ENCODE peak calls at places on chromosomes 1 and 21, in five cellular contexts. B, R, L, Q and U are unnamed samples.

GRCh38 chr1:37932759-37933158 is 14.1 kb downstream of the INPP5B start:
- DNase-seq in B (no peak), R (peak; percentile 79), L (no peak), Q (peak; percentile 93), U (no peak)

GRCh38 chr1:41802532-41803501 is 115.9 kb downstream of the HIVEP3 start:
- DNase-seq in B (peak; percentile 85), R (no peak), L (peak; percentile 83), Q (peak; percentile 72), U (no peak)

GRCh38 chr1:210792703-210793102 is 341.2 kb downstream of the KCNH1 start:
- DNase-seq in B (no peak), R (peak; percentile 84), L (no peak), Q (peak; percentile 80), U (no peak)

GRCh38 chr1:215043405-215043804 is 39.1 kb upstream of the KCNK2 start:
- DNase-seq in B (no peak), R (no peak), L (no peak), Q (no peak), U (no peak)

GRCh38 chr1:905811-906531 is 17.8 kb upstream of the SAMD11 start:
- DNase-seq in B (peak; percentile 72), R (no peak), L (no peak), Q (no peak), U (no peak)

GRCh38 chr1:7648761-7649384 is 122.2 kb upstream of the VAMP3 start:
- DNase-seq in B (no peak), R (no peak), L (peak; percentile 91), Q (peak; percentile 13), U (no peak)

GRCh38 chr1:156845055-156845952 is 13.6 kb downstream of the INSRR start:
- DNase-seq in B (no peak), R (no peak), L (peak; percentile 31), Q (no peak), U (no peak)

GRCh38 chr1:8976896-8977295 is 31.2 kb downstream of the CA6 start:
- DNase-seq in B (peak; percentile 32), R (no peak), L (no peak), Q (peak; percentile 5), U (no peak)

GRCh38 chr1:41792485-41792770 is 126.3 kb downstream of the HIVEP3 start:
- DNase-seq in B (no peak), R (no peak), L (no peak), Q (no peak), U (no peak)

GRCh38 chr21:45588086-45588825 is 46.0 kb upstream of the SLC19A1 start:
- DNase-seq in B (peak; percentile 25), R (no peak), L (no peak), Q (no peak), U (no peak)

GRCh38 chr1:151166506-151166956 is 587 bp downstream of the SCNM1 start:
- DNase-seq in B (no peak), R (peak; percentile 77), L (peak; percentile 37), Q (peak; percentile 54), U (no peak)

GRCh38 chr21:36973986-36974850 is 7.7 kb upstream of the HLCS start:
- DNase-seq in B (no peak), R (no peak), L (no peak), Q (no peak), U (no peak)

GRCh38 chr21:46095106-46095719 is 2.7 kb upstream of the COL6A2 start:
- DNase-seq in B (no peak), R (no peak), L (no peak), Q (no peak), U (no peak)

GRCh38 chr1:171814692-171815091 is 26.6 kb upstream of the DNM3 start:
- DNase-seq in B (no peak), R (no peak), L (peak; percentile 12), Q (no peak), U (no peak)

GRCh38 chr1:117146570-117147340 is 25.2 kb upstream of the TRIM45 start:
- DNase-seq in B (no peak), R (peak; percentile 98), L (no peak), Q (peak; percentile 63), U (no peak)